ENCODE peak calls at places on chromosomes 7 and 10, in four cellular contexts. K is NCI-H1092 treated with DMSO at 0.1 percent for 48 hours, O is T-helper 1 cell, V is NCI-H2029 treated with DMSO at 0.1 percent for 48 hours. C is an unnamed sample.

GRCh38 chr7:159096736-159097581 is 47.7 kb downstream of the VIPR2 start:
- DNase-seq in K (no peak), O (no peak), V (no peak), C (no peak)

GRCh38 chr10:3074985-3075600 is 7.7 kb downstream of the PFKP start:
- DNase-seq in O (no peak), K (no peak), V (no peak), C (no peak)

GRCh38 chr7:13898957-13899670 is 90.4 kb downstream of the ETV1 start:
- DNase-seq in V (no peak), O (no peak), K (no peak), C (no peak)

GRCh38 chr7:116576350-116577319 is 51.8 kb downstream of the CAV1 start:
- DNase-seq in K (no peak), V (no peak), O (no peak), C (peak; percentile 26)

GRCh38 chr10:104339469-104340098 is 1.3 kb upstream of the ITPRIP start:
- DNase-seq in O (no peak), K (no peak), V (no peak), C (no peak)

GRCh38 chr10:6383099-6383812 is 180.5 kb downstream of the PFKFB3 start:
- DNase-seq in K (no peak), V (no peak), O (no peak), C (no peak)

GRCh38 chr10:108069096-108069495 is 904.6 kb upstream of the SORCS1 start:
- DNase-seq in V (no peak), K (no peak), O (no peak), C (no peak)

GRCh38 chr7:132261296-132261695 is 315.0 kb downstream of the PLXNA4 start:
- DNase-seq in K (no peak), V (no peak), O (no peak), C (no peak)

GRCh38 chr7:73704640-73705550 is 14.6 kb downstream of the STX1A start:
- DNase-seq in O (no peak), K (no peak), V (no peak), C (no peak)

GRCh38 chr7:29486191-29486700 is 77.4 kb upstream of the PRR15 start:
- DNase-seq in V (no peak), K (no peak), O (no peak), C (no peak)

GRCh38 chr10:132444877-132445351 is 47.9 kb downstream of the PWWP2B start:
- DNase-seq in O (no peak), V (no peak), K (peak; percentile 27), C (no peak)

GRCh38 chr10:124827474-124827873 is 25.9 kb downstream of the ABRAXAS2 start:
- DNase-seq in K (peak; percentile 1), O (no peak), V (no peak), C (no peak)

GRCh38 chr10:48523212-48523819 is 81.6 kb downstream of the ARHGAP22 start:
- DNase-seq in V (no peak), K (no peak), O (no peak), C (no peak)

GRCh38 chr10:734481-734880 is 45.0 kb upstream of the DIP2C start:
- DNase-seq in V (no peak), O (no peak), K (no peak), C (no peak)

GRCh38 chr10:131205556-131205955 is 106.0 kb downstream of the TCERG1L start:
- DNase-seq in V (no peak), K (no peak), O (no peak), C (no peak)

GRCh38 chr10:13994932-13995331 is 335.8 kb downstream of the FRMD4A start:
- DNase-seq in K (no peak), V (no peak), O (no peak), C (no peak)

GRCh38 chr7:100867040-100867795 is at the start of gene TRIP6:
- DNase-seq in O (no peak), K (no peak), V (no peak), C (no peak)

GRCh38 chr10:15325243-15326002 is 45.7 kb downstream of the FAM171A1 start:
- DNase-seq in O (no peak), V (no peak), K (no peak), C (no peak)

GRCh38 chr10:46530249-46531186 is 25.9 kb downstream of the GPRIN2 start:
- DNase-seq in V (no peak), K (no peak), O (no peak), C (no peak)

GRCh38 chr7:57354679-57355338 is 95.2 kb upstream of the ZNF716 start:
- DNase-seq in K (no peak), O (no peak), V (no peak), C (no peak)

GRCh38 chr10:132985546-132985900 is 43.2 kb upstream of the CFAP46 start:
- DNase-seq in K (no peak), O (no peak), V (no peak), C (no peak)

GRCh38 chr10:122637371-122637770 is 62.3 kb downstream of the C10orf120 start:
- DNase-seq in K (peak; percentile 73), O (no peak), V (peak; percentile 29), C (no peak)

GRCh38 chr10:128000660-128001059 is 93.8 kb downstream of the PTPRE start:
- DNase-seq in V (no peak), O (no peak), K (no peak), C (no peak)

GRCh38 chr7:31106303-31107105 is 54.4 kb downstream of the ADCYAP1R1 start:
- DNase-seq in K (no peak), O (no peak), V (no peak), C (no peak)

GRCh38 chr10:97399843-97400545 is 1.1 kb downstream of the RRP12 start:
- DNase-seq in O (no peak), V (no peak), K (no peak), C (no peak)

GRCh38 chr10:102776779-102777417 is 33.1 kb downstream of the WBP1L start:
- DNase-seq in O (no peak), V (no peak), K (no peak), C (no peak)

GRCh38 chr7:108613147-108613948 is 43.7 kb downstream of the DNAJB9 start:
- DNase-seq in O (no peak), V (peak; percentile 58), K (peak; percentile 76), C (no peak)

C was measured in NK-92 treated with Interleukin-12 subunit alpha and Interleukin-12 subunit beta, amount 100 ng/mL, for 24 hours.